ENCODE peak calls at places on chromosomes 12 and 14, in four cellular contexts. J, I, P and Y are unnamed samples.

GRCh38 chr12:128727461-128727860 is 96.3 kb downstream of the SLC15A4 start:
- DNase-seq in J (no peak), I (no peak), P (no peak), Y (no peak)

GRCh38 chr12:121538699-121539061 is 42.1 kb downstream of the KDM2B start:
- DNase-seq in I (no peak), J (peak; percentile 10), P (no peak), Y (no peak)

GRCh38 chr14:54353266-54353665 is 43.5 kb upstream of the CDKN3 start:
- DNase-seq in J (no peak), I (no peak), P (no peak), Y (no peak)

GRCh38 chr14:93538411-93538810 is 107.7 kb downstream of the UNC79 start:
- DNase-seq in I (no peak), P (no peak), J (no peak), Y (peak; percentile 16)

GRCh38 chr12:1532796-1533195 is 61.6 kb downstream of the FBXL14 start:
- DNase-seq in P (no peak), J (no peak), I (no peak), Y (no peak)

GRCh38 chr12:57156701-57157403 is 9.4 kb upstream of the LRP1-AS start:
- DNase-seq in I (no peak), J (no peak), P (no peak), Y (no peak)

GRCh38 chr14:73457935-73458218 is 469 bp downstream of the NUMB start:
- DNase-seq in J (no peak), P (peak; percentile 77), I (no peak), Y (no peak)

GRCh38 chr14:103696027-103696402 is 19.2 kb downstream of the XRCC3 start:
- DNase-seq in I (no peak), P (no peak), J (no peak), Y (no peak)

GRCh38 chr12:52685406-52685890 is 5.2 kb upstream of the KRT1 start:
- DNase-seq in J (no peak), P (no peak), I (no peak), Y (no peak)

GRCh38 chr14:87233266-87233665 is 759.7 kb downstream of the GALC start:
- DNase-seq in I (no peak), P (no peak), J (peak; percentile 55), Y (no peak)

DNA sequence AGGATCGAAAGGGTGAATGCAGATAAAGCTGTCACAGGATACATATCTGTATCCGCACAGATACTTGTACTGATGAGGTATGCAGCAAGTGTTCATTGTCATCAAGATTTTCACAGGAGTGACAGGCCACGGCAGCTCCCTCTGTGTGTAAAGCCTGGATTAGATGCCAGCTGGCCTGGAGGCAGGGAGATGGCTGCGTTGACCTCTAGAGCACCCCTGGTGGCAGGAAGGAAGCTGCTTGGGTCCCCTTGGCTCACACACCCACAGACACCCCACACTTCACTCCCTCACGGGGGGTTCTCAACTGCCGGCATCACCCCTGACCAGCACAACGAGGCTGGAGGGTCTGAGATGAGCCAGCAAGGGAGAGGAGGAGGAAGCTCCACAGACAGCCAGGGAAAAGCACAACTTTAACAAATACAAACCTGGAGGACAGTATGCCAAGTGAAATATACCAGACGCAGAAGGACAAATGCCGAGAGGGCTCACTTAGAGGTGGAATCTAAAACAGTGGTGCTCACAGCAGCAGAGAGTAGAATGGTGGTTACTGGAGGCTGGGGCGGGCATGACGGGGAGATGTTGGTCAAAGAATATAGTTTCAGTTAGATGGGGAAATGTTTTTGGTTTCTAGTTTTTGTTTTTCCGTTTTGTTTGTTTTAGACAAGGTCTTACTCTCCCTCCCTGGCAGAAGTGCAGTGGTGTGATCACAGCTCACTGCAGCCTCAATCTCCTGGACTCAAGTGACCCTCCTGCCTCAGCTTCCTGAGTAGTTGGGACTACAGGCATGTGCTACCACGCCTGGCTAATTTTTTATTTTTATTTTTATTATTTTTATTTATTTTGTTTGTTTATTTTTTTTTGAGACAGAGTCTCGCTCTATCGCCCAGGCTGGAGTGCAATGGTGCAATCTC is 45.7 kb downstream of the TEAD4 start:
- DNase-seq in I (no peak), P (no peak), J (no peak), Y (no peak)
- TF ChIP-seq CTCF in I (peak; percentile 23), P (peak; percentile 27), J (peak; percentile 32), Y (no peak)

DNA sequence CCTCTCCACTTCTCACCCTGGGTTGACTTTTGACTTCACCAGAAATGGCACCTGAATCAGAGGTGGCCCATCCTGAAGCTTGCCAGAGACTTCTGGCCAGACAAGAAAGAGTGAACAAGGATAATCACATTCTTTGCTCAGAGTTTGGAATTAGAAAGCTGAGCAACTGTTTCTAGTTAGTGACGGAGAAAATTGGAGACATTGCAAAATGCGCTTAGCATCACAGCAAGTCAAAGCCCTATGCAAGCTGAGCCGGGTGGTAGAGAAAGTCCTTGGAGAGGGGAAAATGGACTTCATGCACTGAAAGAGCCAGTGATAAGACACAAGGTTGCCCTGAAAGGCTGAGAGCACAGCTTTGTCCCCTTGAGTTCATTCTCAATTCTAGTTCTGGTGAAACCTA is 161.8 kb downstream of the PAH start:
- DNase-seq in I (no peak), J (no peak), P (no peak), Y (no peak)
- TF ChIP-seq CTCF in I (no peak), J (no peak), P (no peak), Y (no peak)

GRCh38 chr12:132376464-132376830 is 47.1 kb upstream of the GALNT9 start:
- DNase-seq in P (no peak), J (no peak), I (no peak), Y (no peak)

GRCh38 chr12:132377147-132377546 is 47.8 kb upstream of the GALNT9 start:
- DNase-seq in P (no peak), I (no peak), J (no peak), Y (no peak)

GRCh38 chr12:132374821-132375445 is 45.5 kb upstream of the GALNT9 start:
- DNase-seq in J (no peak), I (no peak), P (no peak), Y (no peak)

GRCh38 chr12:132375747-132376463 is 46.5 kb upstream of the GALNT9 start:
- DNase-seq in P (no peak), I (no peak), J (no peak), Y (no peak)

DNA sequence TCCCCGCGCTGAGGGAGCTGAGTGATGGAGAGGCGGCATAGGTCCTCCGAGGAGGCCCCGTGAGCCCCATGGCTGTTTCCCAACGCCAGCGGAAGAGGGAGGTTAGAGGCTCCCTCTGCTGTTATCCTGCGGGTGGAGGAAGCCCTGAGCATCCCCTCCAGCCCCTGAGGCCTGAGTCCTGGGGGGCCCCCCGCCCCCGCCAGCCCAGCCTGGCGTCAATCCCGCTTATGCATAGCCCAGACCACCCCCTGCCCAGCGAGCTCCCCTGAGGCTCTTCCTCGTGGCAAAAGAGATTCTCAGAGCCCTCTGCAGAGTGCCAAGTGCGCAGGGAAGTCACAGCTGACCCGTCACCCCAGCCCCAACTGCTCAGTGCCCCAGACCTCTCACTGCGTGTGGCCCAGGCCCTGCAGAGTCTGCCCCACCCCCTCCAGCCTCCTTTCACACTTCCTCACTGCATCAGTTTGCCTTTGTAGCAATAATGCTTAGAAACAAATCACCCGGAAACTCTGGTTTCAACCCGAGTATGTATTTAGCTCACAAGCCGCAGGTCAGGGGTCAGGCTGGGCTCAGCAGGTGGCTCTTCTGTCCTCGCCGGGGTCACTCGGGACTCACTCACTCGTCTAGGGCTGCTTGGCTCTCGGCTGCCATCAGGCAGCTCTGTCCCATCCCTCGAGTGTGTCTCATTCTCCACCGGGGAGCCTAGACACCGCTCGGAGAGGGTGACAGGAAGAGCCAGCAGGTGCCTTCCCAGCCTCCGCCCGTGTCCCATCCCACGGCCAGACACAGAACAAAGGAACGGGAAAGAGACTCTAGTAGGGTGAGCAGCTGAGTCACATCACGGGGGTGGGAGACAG is 44.8 kb upstream of the GALNT9 start:
- DNase-seq in J (no peak), I (no peak), P (peak; percentile 53), Y (no peak)
- TF ChIP-seq CTCF in J (no peak), I (no peak), P (no peak), Y (no peak)

GRCh38 chr12:58832920-58833319 is 87.4 kb downstream of the LRIG3 start:
- DNase-seq in J (no peak), I (no peak), P (no peak), Y (no peak)

GRCh38 chr12:58833844-58834243 is 86.5 kb downstream of the LRIG3 start:
- DNase-seq in I (no peak), P (no peak), J (peak; percentile 29), Y (no peak)
- TF ChIP-seq CTCF in I (no peak), P (no peak), J (no peak), Y (no peak)

GRCh38 chr12:131455581-131456110 is 255.2 kb upstream of the SFSWAP start:
- DNase-seq in J (no peak), I (no peak), P (peak; percentile 57), Y (no peak)

GRCh38 chr12:131452444-131452860 is 258.4 kb upstream of the SFSWAP start:
- DNase-seq in J (no peak), I (peak; percentile 55), P (peak; percentile 66), Y (peak; percentile 61)

GRCh38 chr12:131455218-131455506 is 255.7 kb upstream of the SFSWAP start:
- DNase-seq in I (no peak), J (no peak), P (peak; percentile 36), Y (no peak)

GRCh38 chr12:131456301-131457027 is 254.4 kb upstream of the SFSWAP start:
- DNase-seq in P (peak; percentile 57), I (no peak), J (no peak), Y (no peak)

DNA sequence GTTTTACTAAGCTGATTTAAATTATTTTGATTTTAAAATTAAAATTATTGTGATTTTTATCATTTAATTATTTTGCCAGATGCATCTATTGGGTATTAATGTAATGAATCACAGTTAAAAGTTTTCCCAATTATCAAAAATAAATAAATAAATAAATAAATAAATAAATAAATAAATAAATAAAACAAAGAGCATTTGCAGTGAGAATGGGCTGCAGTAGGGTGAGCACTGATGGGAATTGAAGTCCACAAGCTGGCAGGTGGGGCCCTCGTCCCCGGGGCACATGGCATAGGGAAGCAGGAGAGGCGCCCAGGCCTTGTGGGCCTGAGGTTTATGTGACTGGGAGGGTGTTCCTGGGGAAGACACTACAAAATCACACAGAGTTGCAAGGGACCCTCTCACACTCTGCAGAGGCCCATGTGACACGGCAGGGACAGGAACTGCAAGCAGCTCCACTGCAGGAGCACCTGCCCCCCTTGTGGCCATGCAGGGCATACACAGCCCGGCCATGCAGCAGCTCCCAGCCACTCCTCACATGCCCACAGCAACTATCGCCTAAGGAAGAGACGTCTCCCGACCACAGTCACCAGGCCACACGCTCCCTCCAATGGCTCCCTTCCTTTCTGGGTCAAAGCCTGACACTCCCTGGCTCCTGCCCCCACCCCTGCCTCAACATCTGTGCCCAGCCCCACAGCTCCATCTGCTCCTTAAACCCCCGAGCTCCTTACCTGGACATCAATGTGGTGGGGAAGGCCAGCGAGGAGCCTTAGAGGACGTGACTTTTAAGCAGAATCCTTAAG is 256.3 kb upstream of the SFSWAP start:
- DNase-seq in I (peak; percentile 69), J (no peak), P (peak; percentile 74), Y (peak; percentile 74)
- TF ChIP-seq CTCF in I (peak; percentile 79), J (no peak), P (peak; percentile 55), Y (peak; percentile 67)

GRCh38 chr14:80637726-80638619 is 303.6 kb downstream of the CEP128 start:
- DNase-seq in J (no peak), I (no peak), P (no peak), Y (no peak)

GRCh38 chr14:80638620-80639215 is 302.8 kb downstream of the CEP128 start:
- DNase-seq in J (peak; percentile 84), P (no peak), I (no peak), Y (no peak)

GRCh38 chr14:80634106-80634758 is 307.3 kb downstream of the CEP128 start:
- DNase-seq in J (peak; percentile 53), P (no peak), I (no peak), Y (no peak)

DNA sequence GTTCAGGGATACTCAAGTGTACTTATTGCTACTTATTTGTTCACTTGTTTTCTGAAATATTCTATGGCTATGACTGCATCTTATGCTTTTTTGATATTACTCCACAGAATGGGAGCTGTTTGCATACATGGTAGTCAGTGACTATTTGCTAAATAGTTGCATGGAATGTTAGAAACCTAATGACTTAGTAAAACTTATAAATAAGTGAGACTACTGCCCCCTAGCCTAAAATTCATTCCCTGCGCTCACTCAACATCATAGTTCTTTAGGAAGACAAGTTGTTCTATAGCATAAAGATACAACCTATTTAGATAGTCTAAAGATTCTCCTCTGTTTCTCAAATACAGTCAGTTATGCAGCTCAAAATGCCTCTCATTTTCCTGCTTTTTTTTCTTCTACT is 305.5 kb downstream of the CEP128 start:
- DNase-seq in J (peak; percentile 16), P (no peak), I (no peak), Y (no peak)
- TF ChIP-seq CTCF in J (peak; percentile 8), P (no peak), I (no peak), Y (peak; percentile 65)